ENCODE peak calls at places on chromosomes 3 and 15, in seven cellular contexts. One of them, this sample, is unnamed.

GRCh38 chr3:31369637-31370036 is 163.1 kb upstream of the STT3B start:
- DNase-seq in psoas muscle: no peak
- DNase-seq in suprapubic skin: no peak
- DNase-seq in dorsolateral prefrontal cortex: no peak
- DNase-seq in fibroblast of lung: peak
- DNase-seq in Panc1: no peak
- DNase-seq in GM12865: no peak
- DNase-seq in this sample: no peak

GRCh38 chr3:22269827-22270226 is 518.8 kb upstream of the ZNF385D start:
- DNase-seq in psoas muscle: no peak
- DNase-seq in suprapubic skin: no peak
- DNase-seq in dorsolateral prefrontal cortex: peak
- DNase-seq in fibroblast of lung: peak
- DNase-seq in Panc1: no peak
- DNase-seq in GM12865: no peak
- DNase-seq in this sample: peak

GRCh38 chr3:37453393-37454391 is 279.3 kb upstream of the LRRFIP2 start:
- DNase-seq in psoas muscle: peak
- DNase-seq in suprapubic skin: peak
- DNase-seq in dorsolateral prefrontal cortex: peak
- DNase-seq in fibroblast of lung: peak
- DNase-seq in Panc1: no peak
- DNase-seq in GM12865: no peak
- DNase-seq in this sample: no peak

GRCh38 chr15:34501131-34501530 is 63.5 kb upstream of the GOLGA8A start:
- DNase-seq in psoas muscle: no peak
- DNase-seq in suprapubic skin: no peak
- DNase-seq in dorsolateral prefrontal cortex: no peak
- DNase-seq in fibroblast of lung: no peak
- DNase-seq in Panc1: no peak
- DNase-seq in GM12865: no peak
- DNase-seq in this sample: no peak

GRCh38 chr3:170739410-170739809 is 130.6 kb downstream of the RPL22L1 start:
- DNase-seq in psoas muscle: no peak
- DNase-seq in suprapubic skin: no peak
- DNase-seq in dorsolateral prefrontal cortex: no peak
- DNase-seq in fibroblast of lung: no peak
- DNase-seq in Panc1: no peak
- DNase-seq in GM12865: no peak
- DNase-seq in this sample: no peak

GRCh38 chr3:128368626-128369025 is 98.1 kb downstream of the DNAJB8 start:
- DNase-seq in psoas muscle: no peak
- DNase-seq in suprapubic skin: no peak
- DNase-seq in dorsolateral prefrontal cortex: no peak
- DNase-seq in fibroblast of lung: no peak
- DNase-seq in Panc1: no peak
- DNase-seq in GM12865: no peak
- DNase-seq in this sample: no peak

GRCh38 chr15:62342959-62343358 is 177.9 kb upstream of the C2CD4B start:
- DNase-seq in psoas muscle: no peak
- DNase-seq in suprapubic skin: no peak
- DNase-seq in dorsolateral prefrontal cortex: no peak
- DNase-seq in fibroblast of lung: no peak
- DNase-seq in Panc1: no peak
- DNase-seq in GM12865: no peak
- DNase-seq in this sample: no peak

GRCh38 chr3:169002689-169003088 is 660.8 kb downstream of the MECOM start:
- DNase-seq in psoas muscle: no peak
- DNase-seq in suprapubic skin: no peak
- DNase-seq in dorsolateral prefrontal cortex: no peak
- DNase-seq in fibroblast of lung: no peak
- DNase-seq in Panc1: no peak
- DNase-seq in GM12865: no peak
- DNase-seq in this sample: no peak

GRCh38 chr3:171028025-171028778 is 1.7 kb upstream of the SLC2A2 start:
- DNase-seq in psoas muscle: peak
- DNase-seq in suprapubic skin: no peak
- DNase-seq in dorsolateral prefrontal cortex: peak
- DNase-seq in fibroblast of lung: peak
- DNase-seq in Panc1: no peak
- DNase-seq in GM12865: peak
- DNase-seq in this sample: peak

GRCh38 chr3:192422998-192423349 is 304.4 kb downstream of the FGF12 start:
- DNase-seq in psoas muscle: no peak
- DNase-seq in suprapubic skin: no peak
- DNase-seq in dorsolateral prefrontal cortex: no peak
- DNase-seq in fibroblast of lung: peak
- DNase-seq in Panc1: no peak
- DNase-seq in GM12865: no peak
- DNase-seq in this sample: no peak

GRCh38 chr3:44962606-44963393 is 13.2 kb downstream of the ZDHHC3 start:
- DNase-seq in psoas muscle: no peak
- DNase-seq in suprapubic skin: no peak
- DNase-seq in dorsolateral prefrontal cortex: no peak
- DNase-seq in fibroblast of lung: peak
- DNase-seq in Panc1: no peak
- DNase-seq in GM12865: no peak
- DNase-seq in this sample: no peak

GRCh38 chr3:33250712-33251111 is 26.5 kb upstream of the FBXL2 start:
- DNase-seq in psoas muscle: no peak
- DNase-seq in suprapubic skin: no peak
- DNase-seq in dorsolateral prefrontal cortex: no peak
- DNase-seq in fibroblast of lung: no peak
- DNase-seq in Panc1: no peak
- DNase-seq in GM12865: no peak
- DNase-seq in this sample: peak

GRCh38 chr15:96860746-96861145 is 530.2 kb downstream of the NR2F2 start:
- DNase-seq in psoas muscle: no peak
- DNase-seq in suprapubic skin: no peak
- DNase-seq in dorsolateral prefrontal cortex: no peak
- DNase-seq in fibroblast of lung: no peak
- DNase-seq in Panc1: no peak
- DNase-seq in GM12865: no peak
- DNase-seq in this sample: no peak

GRCh38 chr3:157819826-157820517 is 286.2 kb downstream of the SHOX2 start:
- DNase-seq in psoas muscle: no peak
- DNase-seq in suprapubic skin: no peak
- DNase-seq in dorsolateral prefrontal cortex: no peak
- DNase-seq in fibroblast of lung: no peak
- DNase-seq in Panc1: no peak
- DNase-seq in GM12865: no peak
- DNase-seq in this sample: no peak

GRCh38 chr3:149333518-149333859 is at the start of gene TM4SF18:
- DNase-seq in psoas muscle: no peak
- DNase-seq in suprapubic skin: no peak
- DNase-seq in dorsolateral prefrontal cortex: no peak
- DNase-seq in fibroblast of lung: no peak
- DNase-seq in Panc1: no peak
- DNase-seq in GM12865: no peak
- DNase-seq in this sample: peak
- H3K4me3 ChIP-seq in psoas muscle: peak
- H3K4me3 ChIP-seq in suprapubic skin: peak
- H3K4me3 ChIP-seq in dorsolateral prefrontal cortex: peak
- H3K4me3 ChIP-seq in fibroblast of lung: no peak
- H3K4me3 ChIP-seq in Panc1: peak
- H3K4me3 ChIP-seq in GM12865: no peak
- H3K4me3 ChIP-seq in this sample: peak

GRCh38 chr3:129974451-129975331 is at the start of gene TRH:
- DNase-seq in psoas muscle: no peak
- DNase-seq in suprapubic skin: no peak
- DNase-seq in dorsolateral prefrontal cortex: no peak
- DNase-seq in fibroblast of lung: no peak
- DNase-seq in Panc1: no peak
- DNase-seq in GM12865: no peak
- DNase-seq in this sample: no peak
- TF ChIP-seq CTCF in psoas muscle: no peak
- TF ChIP-seq CTCF in suprapubic skin: no peak
- TF ChIP-seq CTCF in dorsolateral prefrontal cortex: no peak
- TF ChIP-seq CTCF in fibroblast of lung: no peak
- TF ChIP-seq CTCF in Panc1: no peak
- TF ChIP-seq CTCF in GM12865: no peak
- TF ChIP-seq CTCF in this sample: no peak

GRCh38 chr3:4830586-4830914 is 148.7 kb upstream of the BHLHE40 start:
- DNase-seq in psoas muscle: no peak
- DNase-seq in suprapubic skin: no peak
- DNase-seq in dorsolateral prefrontal cortex: no peak
- DNase-seq in fibroblast of lung: no peak
- DNase-seq in Panc1: no peak
- DNase-seq in GM12865: no peak
- DNase-seq in this sample: no peak
- H3K4me3 ChIP-seq in psoas muscle: no peak
- H3K4me3 ChIP-seq in suprapubic skin: no peak
- H3K4me3 ChIP-seq in dorsolateral prefrontal cortex: no peak
- H3K4me3 ChIP-seq in fibroblast of lung: no peak
- H3K4me3 ChIP-seq in Panc1: no peak
- H3K4me3 ChIP-seq in GM12865: peak
- H3K4me3 ChIP-seq in this sample: no peak

GRCh38 chr15:47500823-47501222 is 216.5 kb upstream of the SEMA6D start:
- DNase-seq in psoas muscle: no peak
- DNase-seq in suprapubic skin: no peak
- DNase-seq in dorsolateral prefrontal cortex: no peak
- DNase-seq in fibroblast of lung: no peak
- DNase-seq in Panc1: no peak
- DNase-seq in GM12865: no peak
- DNase-seq in this sample: no peak
- TF ChIP-seq CTCF in psoas muscle: no peak
- TF ChIP-seq CTCF in suprapubic skin: no peak
- TF ChIP-seq CTCF in dorsolateral prefrontal cortex: peak
- TF ChIP-seq CTCF in fibroblast of lung: no peak
- TF ChIP-seq CTCF in Panc1: no peak
- TF ChIP-seq CTCF in GM12865: no peak
- TF ChIP-seq CTCF in this sample: no peak

GRCh38 chr15:38253448-38253847 is 812 bp downstream of the SPRED1 start:
- DNase-seq in psoas muscle: no peak
- DNase-seq in suprapubic skin: no peak
- DNase-seq in dorsolateral prefrontal cortex: no peak
- DNase-seq in fibroblast of lung: peak
- DNase-seq in Panc1: no peak
- DNase-seq in GM12865: peak
- DNase-seq in this sample: peak
- H3K4me3 ChIP-seq in psoas muscle: peak
- H3K4me3 ChIP-seq in suprapubic skin: peak
- H3K4me3 ChIP-seq in dorsolateral prefrontal cortex: peak
- H3K4me3 ChIP-seq in fibroblast of lung: peak
- H3K4me3 ChIP-seq in Panc1: peak
- H3K4me3 ChIP-seq in GM12865: peak
- H3K4me3 ChIP-seq in this sample: peak

GRCh38 chr3:43695443-43695842 is 4.7 kb downstream of the ABHD5 start:
- DNase-seq in psoas muscle: no peak
- DNase-seq in suprapubic skin: no peak
- DNase-seq in dorsolateral prefrontal cortex: no peak
- DNase-seq in fibroblast of lung: peak
- DNase-seq in Panc1: no peak
- DNase-seq in GM12865: no peak
- DNase-seq in this sample: no peak
- TF ChIP-seq CTCF in psoas muscle: no peak
- TF ChIP-seq CTCF in suprapubic skin: no peak
- TF ChIP-seq CTCF in dorsolateral prefrontal cortex: no peak
- TF ChIP-seq CTCF in fibroblast of lung: no peak
- TF ChIP-seq CTCF in Panc1: no peak
- TF ChIP-seq CTCF in GM12865: no peak
- TF ChIP-seq CTCF in this sample: no peak

This sample was measured in retinal pigment epithelial cell.